ENCODE peak calls at places on chromosomes 7 and 10, in nine cellular contexts. V, G, T, C, F, L, D, W and R are unnamed samples.

GRCh38 chr7:78777844-78778243 is 675.6 kb downstream of the MAGI2 start:
- DNase-seq in V (peak), G (no peak), T (no peak), C (no peak), F (no peak), L (no peak), D (no peak), W (no peak), R (no peak)

GRCh38 chr10:55374060-55374459 is 573.0 kb upstream of the PCDH15 start:
- DNase-seq in V (no peak), G (no peak), T (no peak), C (no peak), F (no peak), L (no peak), D (no peak), W (no peak), R (no peak)

GRCh38 chr10:48996-49395 is at the start of gene TUBB8:
- DNase-seq in V (no peak), G (no peak), T (no peak), C (no peak), F (no peak), L (no peak), D (no peak), W (no peak), R (no peak)

GRCh38 chr7:36360244-36360643 is 29.4 kb upstream of the ANLN start:
- DNase-seq in V (no peak), G (peak), T (no peak), C (no peak), F (no peak), L (no peak), D (no peak), W (no peak), R (no peak)

GRCh38 chr10:35822316-35822715 is 180.2 kb upstream of the FZD8 start:
- DNase-seq in V (peak), G (peak), T (peak), C (peak), F (peak), L (no peak), D (no peak), W (peak), R (peak)

GRCh38 chr10:25811141-25811685 is 122.8 kb upstream of the MYO3A start:
- DNase-seq in V (no peak), G (no peak), T (no peak), C (no peak), F (no peak), L (no peak), D (no peak), W (no peak), R (no peak)

GRCh38 chr7:18221377-18222290 is 194.0 kb upstream of the PRPS1L1 start:
- DNase-seq in V (no peak), G (no peak), T (no peak), C (no peak), F (no peak), L (no peak), D (no peak), W (no peak), R (no peak)

GRCh38 chr10:125060851-125061556 is 99.4 kb downstream of the CTBP2 start:
- DNase-seq in V (peak), G (peak), T (peak), C (peak), F (peak), L (peak), D (no peak), W (peak), R (peak)

GRCh38 chr7:34165927-34166550 is 260.7 kb downstream of the BMPER start:
- DNase-seq in V (peak), G (no peak), T (no peak), C (no peak), F (no peak), L (no peak), D (peak), W (no peak), R (no peak)

GRCh38 chr10:72502581-72502980 is 123.3 kb downstream of the MICU1 start:
- DNase-seq in V (no peak), G (no peak), T (no peak), C (no peak), F (no peak), L (no peak), D (no peak), W (no peak), R (no peak)

GRCh38 chr7:27575647-27576046 is 87.0 kb downstream of the HIBADH start:
- DNase-seq in V (no peak), G (no peak), T (no peak), C (no peak), F (no peak), L (no peak), D (no peak), W (no peak), R (peak)

GRCh38 chr7:134992626-134993179 is 6.4 kb downstream of the AGBL3 start:
- DNase-seq in V (no peak), G (no peak), T (no peak), C (no peak), F (no peak), L (no peak), D (peak), W (no peak), R (no peak)

GRCh38 chr10:31526681-31527080 is 207.7 kb downstream of the ZEB1 start:
- DNase-seq in V (no peak), G (no peak), T (no peak), C (no peak), F (no peak), L (no peak), D (no peak), W (no peak), R (no peak)

GRCh38 chr7:108418941-108419340 is 37.3 kb downstream of the NRCAM start:
- DNase-seq in V (no peak), G (no peak), T (no peak), C (no peak), F (no peak), L (no peak), D (no peak), W (no peak), R (no peak)

GRCh38 chr7:141416691-141417268 is 134.4 kb upstream of the AGK start:
- DNase-seq in V (no peak), G (no peak), T (no peak), C (no peak), F (no peak), L (no peak), D (no peak), W (no peak), R (no peak)

GRCh38 chr7:1176891-1177373 is 16.9 kb upstream of the ZFAND2A start:
- DNase-seq in V (peak), G (peak), T (peak), C (peak), F (no peak), L (peak), D (peak), W (peak), R (peak)

GRCh38 chr7:95875519-95875918 is 103.2 kb downstream of the DYNC1I1 start:
- DNase-seq in V (no peak), G (no peak), T (no peak), C (no peak), F (no peak), L (no peak), D (no peak), W (no peak), R (no peak)

GRCh38 chr10:131708225-131708624 is 192.6 kb upstream of the PPP2R2D start:
- DNase-seq in V (no peak), G (no peak), T (no peak), C (no peak), F (no peak), L (peak), D (no peak), W (no peak), R (no peak)

GRCh38 chr10:74012480-74012879 is 14.6 kb downstream of the VCL start:
- DNase-seq in V (no peak), G (no peak), T (no peak), C (no peak), F (no peak), L (no peak), D (no peak), W (no peak), R (no peak)

GRCh38 chr10:17026686-17027485 is 102.7 kb downstream of the CUBN start:
- DNase-seq in V (peak), G (no peak), T (no peak), C (no peak), F (no peak), L (no peak), D (peak), W (no peak), R (no peak)

GRCh38 chr7:139505563-139505962 is 17.9 kb upstream of the CLEC2L start:
- DNase-seq in V (peak), G (peak), T (peak), C (no peak), F (no peak), L (no peak), D (no peak), W (no peak), R (peak)

GRCh38 chr10:79055100-79055782 is 13.5 kb upstream of the ZMIZ1 start:
- DNase-seq in V (no peak), G (no peak), T (no peak), C (no peak), F (no peak), L (peak), D (no peak), W (no peak), R (no peak)

GRCh38 chr7:138359891-138360582 is 100.0 kb upstream of the TRIM24 start:
- DNase-seq in V (peak), G (no peak), T (no peak), C (no peak), F (no peak), L (no peak), D (no peak), W (no peak), R (no peak)

GRCh38 chr7:24842029-24842428 is 84.8 kb upstream of the GSDME start:
- DNase-seq in V (no peak), G (no peak), T (no peak), C (no peak), F (no peak), L (no peak), D (no peak), W (no peak), R (no peak)

GRCh38 chr10:70404906-70405824 is 1.2 kb downstream of the EIF4EBP2 start:
- DNase-seq in V (peak), G (peak), T (peak), C (peak), F (peak), L (peak), D (peak), W (peak), R (no peak)

GRCh38 chr10:129241461-129241860 is 225.6 kb upstream of the MGMT start:
- DNase-seq in V (no peak), G (no peak), T (no peak), C (no peak), F (no peak), L (no peak), D (no peak), W (no peak), R (no peak)

GRCh38 chr7:140506788-140507464 is 27.6 kb upstream of the MKRN1 start:
- DNase-seq in V (peak), G (peak), T (peak), C (peak), F (no peak), L (no peak), D (no peak), W (peak), R (peak)

GRCh38 chr7:27641576-27642230 is 21.0 kb downstream of the HIBADH start:
- DNase-seq in V (no peak), G (no peak), T (no peak), C (no peak), F (no peak), L (no peak), D (no peak), W (no peak), R (no peak)

GRCh38 chr7:128215281-128215680 is 25.8 kb upstream of the LEP start:
- DNase-seq in V (peak), G (no peak), T (no peak), C (no peak), F (no peak), L (no peak), D (no peak), W (no peak), R (no peak)

GRCh38 chr10:86648706-86649426 is 5.5 kb upstream of the OPN4 start:
- DNase-seq in V (peak), G (no peak), T (no peak), C (peak), F (peak), L (peak), D (no peak), W (peak), R (no peak)

GRCh38 chr10:48416584-48417232 is 110.2 kb downstream of the MAPK8 start:
- DNase-seq in V (no peak), G (no peak), T (no peak), C (no peak), F (no peak), L (no peak), D (no peak), W (no peak), R (no peak)

GRCh38 chr10:78377362-78377761 is 343.7 kb downstream of the RPS24 start:
- DNase-seq in V (no peak), G (no peak), T (no peak), C (no peak), F (no peak), L (no peak), D (no peak), W (no peak), R (no peak)

DNA sequence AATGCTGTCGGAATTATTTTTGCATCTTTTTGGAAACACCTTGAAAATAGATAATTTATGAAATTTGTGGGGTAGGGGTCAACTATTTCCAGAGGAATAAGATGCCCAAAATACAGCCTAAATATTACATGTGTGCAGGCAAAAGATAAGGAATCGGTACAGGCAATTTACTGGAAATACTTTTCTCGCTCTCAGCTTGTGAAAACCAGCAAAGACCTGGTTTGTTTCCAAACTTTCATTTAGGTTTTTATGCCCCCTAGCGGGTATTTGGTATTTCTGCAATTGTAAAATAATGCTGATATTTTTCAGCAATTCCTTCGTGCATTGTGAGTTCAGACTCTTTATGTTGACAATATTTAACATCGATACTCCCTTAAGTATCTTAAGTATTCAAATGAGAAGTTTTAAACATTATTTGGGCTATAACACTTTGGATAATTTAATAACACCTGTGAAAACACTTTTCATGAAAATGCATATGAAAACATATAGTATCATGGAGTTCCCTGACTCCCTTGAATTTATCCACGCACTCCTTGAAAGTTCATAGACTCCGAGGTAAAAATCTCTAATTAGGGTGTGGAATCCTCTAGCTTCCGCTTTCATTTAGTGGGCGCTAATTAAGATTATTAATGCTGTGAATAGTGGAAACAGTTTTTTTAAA is 132.4 kb downstream of the TSPAN12 start:
- DNase-seq in V (peak), G (no peak), T (no peak), C (no peak), F (no peak), L (no peak), D (peak), W (no peak), R (no peak)
- TF ChIP-seq CTCF in V (peak), G (peak), T (peak), C (peak), F (peak), L (no peak), D (peak), W (peak), R (peak)

GRCh38 chr10:101968910-101969321 is 87.1 kb downstream of the ARMH3 start:
- DNase-seq in V (no peak), G (no peak), T (no peak), C (no peak), F (no peak), L (no peak), D (peak), W (no peak), R (no peak)
- TF ChIP-seq CTCF in V (no peak), G (no peak), T (no peak), C (no peak), F (no peak), L (no peak), D (no peak), W (no peak), R (no peak)

GRCh38 chr10:101292194-101293006 is 61.6 kb upstream of the BTRC start:
- DNase-seq in V (no peak), G (peak), T (peak), C (no peak), F (no peak), L (no peak), D (no peak), W (no peak), R (peak)

GRCh38 chr10:101290415-101290814 is 61.2 kb upstream of the LBX1 start:
- DNase-seq in V (no peak), G (no peak), T (no peak), C (no peak), F (no peak), L (no peak), D (no peak), W (no peak), R (no peak)

GRCh38 chr10:101293007-101293723 is 60.8 kb upstream of the BTRC start:
- DNase-seq in V (no peak), G (peak), T (no peak), C (no peak), F (no peak), L (peak), D (no peak), W (no peak), R (peak)

GRCh38 chr10:101289541-101289940 is 60.3 kb upstream of the LBX1 start:
- DNase-seq in V (no peak), G (no peak), T (no peak), C (no peak), F (no peak), L (no peak), D (no peak), W (no peak), R (no peak)

GRCh38 chr10:101291254-101292193 is 62.3 kb upstream of the LBX1 start:
- DNase-seq in V (no peak), G (peak), T (peak), C (peak), F (peak), L (peak), D (peak), W (peak), R (peak)
- TF ChIP-seq CTCF in V (peak), G (peak), T (peak), C (peak), F (peak), L (no peak), D (peak), W (peak), R (peak)

GRCh38 chr7:150754950-150755349 is 17.7 kb downstream of the GIMAP5 start:
- DNase-seq in V (no peak), G (no peak), T (no peak), C (no peak), F (no peak), L (no peak), D (no peak), W (no peak), R (no peak)

GRCh38 chr7:150759479-150759878 is 22.3 kb downstream of the GIMAP5 start:
- DNase-seq in V (no peak), G (no peak), T (no peak), C (no peak), F (no peak), L (no peak), D (no peak), W (no peak), R (no peak)

GRCh38 chr7:150753826-150754603 is 16.8 kb downstream of the GIMAP5 start:
- DNase-seq in V (peak), G (peak), T (no peak), C (no peak), F (no peak), L (no peak), D (peak), W (no peak), R (no peak)

GRCh38 chr7:150755473-150756099 is 18.4 kb downstream of the GIMAP5 start:
- DNase-seq in V (no peak), G (no peak), T (no peak), C (no peak), F (no peak), L (no peak), D (peak), W (no peak), R (no peak)

GRCh38 chr7:150756858-150757257 is 19.6 kb downstream of the GIMAP5 start:
- DNase-seq in V (no peak), G (no peak), T (no peak), C (no peak), F (no peak), L (no peak), D (peak), W (no peak), R (no peak)
- TF ChIP-seq CTCF in V (peak), G (no peak), T (peak), C (peak), F (peak), L (no peak), D (peak), W (no peak), R (no peak)

GRCh38 chr10:103849212-103849877 is 6.0 kb downstream of the SH3PXD2A start:
- DNase-seq in V (no peak), G (no peak), T (no peak), C (no peak), F (no peak), L (no peak), D (no peak), W (no peak), R (no peak)

GRCh38 chr10:103845983-103846382 is 9.4 kb downstream of the SH3PXD2A start:
- DNase-seq in V (no peak), G (no peak), T (peak), C (peak), F (no peak), L (no peak), D (no peak), W (peak), R (no peak)

GRCh38 chr10:103847346-103847745 is 8.0 kb downstream of the SH3PXD2A start:
- DNase-seq in V (no peak), G (no peak), T (no peak), C (no peak), F (no peak), L (no peak), D (no peak), W (no peak), R (no peak)

GRCh38 chr10:103849880-103850571 is 5.3 kb downstream of the SH3PXD2A start:
- DNase-seq in V (peak), G (no peak), T (no peak), C (no peak), F (no peak), L (no peak), D (no peak), W (peak), R (no peak)

GRCh38 chr10:103847909-103848468 is 7.4 kb downstream of the SH3PXD2A start:
- DNase-seq in V (no peak), G (peak), T (no peak), C (no peak), F (no peak), L (no peak), D (no peak), W (no peak), R (no peak)
- TF ChIP-seq CTCF in V (peak), G (peak), T (no peak), C (peak), F (no peak), L (no peak), D (peak), W (peak), R (peak)

DNA sequence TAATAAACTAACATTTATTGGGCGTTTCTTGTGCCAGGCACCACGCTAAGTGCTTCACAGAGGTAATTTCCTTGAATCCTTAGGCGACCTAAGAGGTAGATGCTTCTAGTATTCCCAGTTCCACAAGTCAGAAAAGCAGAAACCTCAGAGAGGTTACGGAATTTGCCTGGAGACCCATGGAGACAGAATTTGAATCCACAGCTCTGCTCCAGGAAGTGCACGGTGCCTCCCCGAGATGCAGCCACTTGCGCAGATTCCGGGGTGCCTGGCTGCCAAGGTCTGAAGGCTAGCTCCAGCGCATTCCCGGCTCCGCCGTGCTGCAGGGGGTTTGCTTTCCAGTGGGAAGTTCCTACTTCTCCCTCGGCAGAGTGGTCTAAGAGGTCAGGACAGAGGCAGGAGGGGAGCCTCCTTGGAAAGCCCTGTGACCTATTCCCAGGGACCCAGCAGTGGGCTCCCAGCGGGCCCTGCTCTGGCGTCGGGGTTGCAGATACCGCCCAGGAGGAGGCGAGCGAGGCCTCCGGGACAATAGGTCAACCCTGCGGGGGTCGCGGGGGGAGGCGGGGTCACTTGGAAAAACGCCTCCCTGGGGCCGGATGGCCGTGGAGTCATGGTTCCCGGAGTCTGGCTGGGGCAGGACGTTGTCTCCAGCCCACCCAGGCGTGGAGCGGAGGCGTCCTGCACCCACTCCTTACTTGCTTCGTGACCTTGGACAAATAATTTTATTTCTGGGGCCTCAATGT is 10.1 kb upstream of the NKX2-3 start:
- DNase-seq in V (no peak), G (no peak), T (peak), C (peak), F (no peak), L (peak), D (no peak), W (no peak), R (no peak)
- TF ChIP-seq CTCF in V (no peak), G (no peak), T (peak), C (no peak), F (no peak), L (no peak), D (no peak), W (no peak), R (no peak)